ENCODE peak calls at places on chromosomes 12 and 14, in six cellular contexts. A is stimulated activated CD4-positive, alpha-beta T cell treated with anti-CD3 and anti-CD28 coated beads, Interleukin-15, amount 100 ng/mL, for 1 hour; C is fibroblast of lung; I is activated T-cell treated with anti-CD3 and anti-CD28 coated beads, Interleukin-2, amount 50 U/mL, for 1 hour; G is lung microvascular endothelial cell; F is NCI-H1436. R is an unnamed sample.

GRCh38 chr14:102491786-102492522 is 17.6 kb downstream of the ANKRD9 start:
- DNase-seq in A (no peak), C (no peak), I (no peak), G (no peak), F (no peak), R (no peak)

GRCh38 chr12:120761581-120761980 is 36.0 kb downstream of the ACADS start:
- DNase-seq in A (no peak), C (peak), I (no peak), G (no peak), F (peak), R (no peak)

GRCh38 chr14:67623114-67623513 is 3.4 kb downstream of the ARG2 start:
- DNase-seq in A (no peak), C (peak), I (no peak), G (peak), F (no peak), R (no peak)

GRCh38 chr12:26488339-26488738 is 293.0 kb downstream of the SSPN start:
- DNase-seq in A (no peak), C (no peak), I (no peak), G (no peak), F (no peak), R (no peak)

GRCh38 chr14:42163136-42163535 is 556.5 kb downstream of the LRFN5 start:
- DNase-seq in A (no peak), C (no peak), I (no peak), G (no peak), F (peak), R (no peak)

GRCh38 chr12:46948936-46949555 is 123.2 kb upstream of the SLC38A4 start:
- DNase-seq in A (no peak), C (no peak), I (no peak), G (no peak), F (no peak), R (no peak)

GRCh38 chr12:88339254-88339949 is 197.3 kb downstream of the TMTC3 start:
- DNase-seq in A (no peak), C (peak), I (no peak), G (no peak), F (no peak), R (no peak)

GRCh38 chr12:6925543-6926279 is 2.0 kb upstream of the ATN1 start:
- DNase-seq in A (no peak), C (peak), I (no peak), G (no peak), F (no peak), R (peak)

GRCh38 chr12:50120953-50121352 is 8.9 kb downstream of the COX14 start:
- DNase-seq in A (no peak), C (no peak), I (no peak), G (no peak), F (no peak), R (no peak)

GRCh38 chr12:122336015-122336946 is 70.0 kb upstream of the VPS33A start:
- DNase-seq in A (peak), C (peak), I (peak), G (peak), F (no peak), R (no peak)

GRCh38 chr12:89821901-89822300 is 113.3 kb upstream of the ATP2B1 start:
- DNase-seq in A (no peak), C (no peak), I (no peak), G (no peak), F (no peak), R (no peak)

GRCh38 chr14:95355422-95355821 is 35.7 kb upstream of the CLMN start:
- DNase-seq in A (no peak), C (no peak), I (no peak), G (no peak), F (no peak), R (no peak)

GRCh38 chr14:74251546-74252030 is 12.3 kb downstream of the VSX2 start:
- DNase-seq in A (peak), C (peak), I (peak), G (peak), F (peak), R (peak)

GRCh38 chr14:47674148-47674545 is 1.3 kb downstream of the MDGA2 start:
- DNase-seq in A (no peak), C (no peak), I (no peak), G (no peak), F (no peak), R (no peak)

GRCh38 chr14:55951366-55952206 is 166.6 kb upstream of the PELI2 start:
- DNase-seq in A (no peak), C (no peak), I (no peak), G (no peak), F (no peak), R (no peak)

GRCh38 chr12:93536766-93537515 is 35.5 kb upstream of the SOCS2 start:
- DNase-seq in A (no peak), C (no peak), I (no peak), G (no peak), F (no peak), R (no peak)

GRCh38 chr12:95102916-95103671 is 29.7 kb upstream of the NR2C1 start:
- DNase-seq in A (no peak), C (peak), I (no peak), G (peak), F (peak), R (no peak)

GRCh38 chr12:84978921-84979320 is 57.2 kb downstream of the TSPAN19 start:
- DNase-seq in A (no peak), C (no peak), I (no peak), G (no peak), F (no peak), R (no peak)

GRCh38 chr12:63782466-63782865 is 2.8 kb downstream of the RXYLT1 start:
- DNase-seq in A (no peak), C (no peak), I (no peak), G (no peak), F (no peak), R (no peak)

GRCh38 chr12:11170810-11171144 is 217 bp upstream of the SMIM10L1 start:
- DNase-seq in A (no peak), C (no peak), I (no peak), G (no peak), F (no peak), R (no peak)

GRCh38 chr14:89320381-89321000 is 96.5 kb downstream of the FOXN3 start:
- DNase-seq in A (no peak), C (no peak), I (no peak), G (no peak), F (no peak), R (no peak)

GRCh38 chr12:53050426-53051057 is 677 bp downstream of the TNS2 start:
- DNase-seq in A (no peak), C (no peak), I (no peak), G (no peak), F (no peak), R (no peak)

GRCh38 chr14:65745396-65746190 is 333.1 kb downstream of the FUT8 start:
- DNase-seq in A (no peak), C (no peak), I (no peak), G (no peak), F (no peak), R (no peak)

GRCh38 chr12:24898185-24898584 is 50.7 kb downstream of the BCAT1 start:
- DNase-seq in A (no peak), C (peak), I (no peak), G (peak), F (no peak), R (no peak)

GRCh38 chr14:73740921-73741326 is 26.7 kb upstream of the PNMA1 start:
- DNase-seq in A (no peak), C (peak), I (no peak), G (no peak), F (no peak), R (no peak)

GRCh38 chr14:57346741-57347140 is 43.6 kb upstream of the NAA30 start:
- DNase-seq in A (no peak), C (no peak), I (no peak), G (no peak), F (peak), R (no peak)

GRCh38 chr12:114777052-114777451 is 93.1 kb upstream of the TBX3 start:
- DNase-seq in A (no peak), C (peak), I (no peak), G (no peak), F (no peak), R (no peak)

GRCh38 chr12:74317078-74317581 is 220.5 kb upstream of the ATXN7L3B start:
- DNase-seq in A (no peak), C (peak), I (no peak), G (peak), F (peak), R (peak)

GRCh38 chr12:122421263-122421814 is 1.1 kb downstream of the CLIP1 start:
- DNase-seq in A (no peak), C (peak), I (no peak), G (peak), F (no peak), R (peak)

GRCh38 chr12:71661977-71662522 is 1.6 kb downstream of the ZFC3H1 start:
- DNase-seq in A (no peak), C (peak), I (no peak), G (peak), F (no peak), R (no peak)

GRCh38 chr14:32252030-32252670 is 49.1 kb upstream of the RNU6-8 start:
- DNase-seq in A (no peak), C (peak), I (no peak), G (peak), F (peak), R (peak)

GRCh38 chr14:72217164-72217563 is 284.9 kb downstream of the RGS6 start:
- DNase-seq in A (no peak), C (no peak), I (no peak), G (no peak), F (no peak), R (no peak)

GRCh38 chr14:23364604-23365352 is at the start of gene EFS:
- DNase-seq in A (no peak), C (peak), I (no peak), G (no peak), F (no peak), R (peak)

GRCh38 chr12:56522486-56523193 is 1.0 kb downstream of the RBMS2 start:
- DNase-seq in A (no peak), C (no peak), I (no peak), G (no peak), F (no peak), R (no peak)

GRCh38 chr12:132356686-132357622 is 27.6 kb upstream of the GALNT9 start:
- DNase-seq in A (no peak), C (peak), I (no peak), G (peak), F (no peak), R (peak)

GRCh38 chr12:130764475-130765185 is 48.5 kb upstream of the RIMBP2 start:
- DNase-seq in A (no peak), C (peak), I (no peak), G (peak), F (no peak), R (no peak)